ENCODE peak calls at places on chromosomes 11 and 22, in six cellular contexts. D is right atrium auricular region, P is fibroblast of pulmonary artery, L is astrocyte of the spinal cord, G is body of pancreas, Z is MM.1S. T is an unnamed sample.

GRCh38 chr11:33291004-33291777 is 34.0 kb downstream of the HIPK3 start:
- DNase-seq in D (no peak), P (peak), L (no peak), G (no peak), Z (peak), T (peak)

GRCh38 chr11:125128450-125128849 is 17.0 kb upstream of the TMEM218 start:
- DNase-seq in D (no peak), P (peak), L (peak), G (no peak), Z (no peak), T (peak)

GRCh38 chr11:1197886-1198765 is 24.7 kb upstream of the MUC5B start:
- DNase-seq in D (no peak), P (no peak), L (no peak), G (peak), Z (no peak), T (no peak)

GRCh38 chr11:8382436-8383053 is 118.9 kb upstream of the LMO1 start:
- DNase-seq in D (no peak), P (peak), L (peak), G (no peak), Z (no peak), T (no peak)

GRCh38 chr11:120626791-120627190 is 115.2 kb downstream of the GRIK4 start:
- DNase-seq in D (no peak), P (no peak), L (no peak), G (no peak), Z (no peak), T (no peak)

GRCh38 chr11:132944557-132944920 is 587.8 kb downstream of the OPCML start:
- DNase-seq in D (no peak), P (no peak), L (no peak), G (no peak), Z (no peak), T (no peak)

GRCh38 chr11:62444271-62444833 is 25.5 kb downstream of the SCGB1A1 start:
- DNase-seq in D (peak), P (peak), L (peak), G (no peak), Z (no peak), T (peak)

GRCh38 chr11:134837166-134837886 is 425.3 kb upstream of the B3GAT1 start:
- DNase-seq in D (no peak), P (no peak), L (no peak), G (no peak), Z (no peak), T (no peak)

GRCh38 chr22:37230673-37231405 is 13.2 kb downstream of the RAC2 start:
- DNase-seq in D (no peak), P (no peak), L (no peak), G (no peak), Z (peak), T (no peak)

GRCh38 chr11:47288066-47288465 is 18.1 kb downstream of the MADD start:
- DNase-seq in D (no peak), P (no peak), L (no peak), G (no peak), Z (no peak), T (no peak)

GRCh38 chr11:119566299-119566698 is 143.3 kb upstream of the THY1 start:
- DNase-seq in D (no peak), P (no peak), L (no peak), G (no peak), Z (no peak), T (no peak)

GRCh38 chr11:34174411-34175041 is 69.1 kb downstream of the NAT10 start:
- DNase-seq in D (peak), P (peak), L (peak), G (peak), Z (peak), T (peak)

GRCh38 chr11:1082728-1083620 is 8.3 kb downstream of the MUC2 start:
- DNase-seq in D (no peak), P (no peak), L (no peak), G (no peak), Z (no peak), T (no peak)

GRCh38 chr11:844693-845644 is 2.3 kb downstream of the TSPAN4 start:
- DNase-seq in D (peak), P (peak), L (peak), G (peak), Z (no peak), T (peak)

GRCh38 chr11:128745296-128746183 is 51.7 kb downstream of the FLI1 start:
- DNase-seq in D (no peak), P (peak), L (peak), G (no peak), Z (no peak), T (peak)

GRCh38 chr22:41009222-41009948 is 58.2 kb downstream of the RBX1 start:
- DNase-seq in D (no peak), P (peak), L (peak), G (no peak), Z (no peak), T (peak)

GRCh38 chr22:30824096-30824495 is 129.4 kb downstream of the OSBP2 start:
- DNase-seq in D (no peak), P (no peak), L (no peak), G (no peak), Z (no peak), T (no peak)

GRCh38 chr11:100329352-100329751 is 357.7 kb upstream of the ARHGAP42 start:
- DNase-seq in D (no peak), P (no peak), L (no peak), G (no peak), Z (peak), T (no peak)

GRCh38 chr22:39212721-39213376 is 31.9 kb downstream of the PDGFB start:
- DNase-seq in D (no peak), P (peak), L (no peak), G (no peak), Z (no peak), T (peak)

GRCh38 chr11:130209128-130209932 is 49.7 kb downstream of the ST14 start:
- DNase-seq in D (peak), P (no peak), L (no peak), G (peak), Z (no peak), T (no peak)

GRCh38 chr11:102843474-102843873 is at the start of gene MMP3:
- DNase-seq in D (no peak), P (no peak), L (no peak), G (no peak), Z (no peak), T (no peak)

GRCh38 chr22:19918332-19919106 is 23.1 kb upstream of the COMT start:
- DNase-seq in D (no peak), P (no peak), L (no peak), G (no peak), Z (no peak), T (no peak)

GRCh38 chr22:42389137-42389536 is 43.1 kb downstream of the NFAM1 start:
- DNase-seq in D (no peak), P (no peak), L (no peak), G (no peak), Z (no peak), T (no peak)

GRCh38 chr11:108597736-108598355 is 4.3 kb upstream of the EXPH5 start:
- DNase-seq in D (no peak), P (no peak), L (no peak), G (no peak), Z (no peak), T (no peak)

GRCh38 chr11:11641581-11641980 is 19.8 kb upstream of the GALNT18 start:
- DNase-seq in D (no peak), P (no peak), L (no peak), G (no peak), Z (no peak), T (no peak)

GRCh38 chr11:32960553-32961164 is 55.0 kb upstream of the DEPDC7 start:
- DNase-seq in D (no peak), P (peak), L (peak), G (no peak), Z (peak), T (peak)

GRCh38 chr11:12420706-12421105 is 43.3 kb downstream of the PARVA start:
- DNase-seq in D (no peak), P (no peak), L (no peak), G (no peak), Z (no peak), T (no peak)

GRCh38 chr11:120632579-120632978 is 121.0 kb downstream of the GRIK4 start:
- DNase-seq in D (no peak), P (no peak), L (no peak), G (no peak), Z (no peak), T (no peak)

GRCh38 chr11:119121811-119122124 is 388 bp downstream of the HINFP start:
- DNase-seq in D (no peak), P (no peak), L (no peak), G (no peak), Z (no peak), T (no peak)

GRCh38 chr11:115590254-115590653 is 86.0 kb upstream of the CADM1 start:
- DNase-seq in D (no peak), P (no peak), L (no peak), G (no peak), Z (no peak), T (no peak)

GRCh38 chr11:73999581-74000306 is 9.1 kb downstream of the UCP3 start:
- DNase-seq in D (no peak), P (no peak), L (no peak), G (no peak), Z (no peak), T (no peak)

DNA sequence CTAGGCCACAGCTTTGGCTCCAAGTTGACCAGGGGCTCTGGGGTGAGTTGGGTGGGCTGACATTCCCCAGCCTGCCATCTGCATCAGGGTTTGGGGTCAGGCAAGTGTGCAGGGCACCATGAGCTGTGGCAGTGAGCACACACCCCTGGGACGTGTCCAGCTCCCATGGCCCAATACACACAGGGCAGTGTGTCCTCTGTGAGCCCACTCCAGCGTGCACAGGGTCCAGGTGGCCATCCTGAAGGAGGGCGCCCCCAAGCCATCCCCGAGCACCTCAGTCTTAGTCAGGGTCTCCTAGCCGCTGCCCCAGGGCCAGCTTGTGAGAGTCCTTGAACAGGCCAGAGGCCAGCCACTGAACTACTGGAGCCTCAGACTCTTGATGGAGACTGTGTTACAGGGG is 1.2 kb upstream of the FGF3 start:
- DNase-seq in D (no peak), P (no peak), L (no peak), G (no peak), Z (no peak), T (no peak)
- TF ChIP-seq CTCF in D (no peak), P (no peak), L (no peak), G (no peak), Z (no peak), T (no peak)

DNA sequence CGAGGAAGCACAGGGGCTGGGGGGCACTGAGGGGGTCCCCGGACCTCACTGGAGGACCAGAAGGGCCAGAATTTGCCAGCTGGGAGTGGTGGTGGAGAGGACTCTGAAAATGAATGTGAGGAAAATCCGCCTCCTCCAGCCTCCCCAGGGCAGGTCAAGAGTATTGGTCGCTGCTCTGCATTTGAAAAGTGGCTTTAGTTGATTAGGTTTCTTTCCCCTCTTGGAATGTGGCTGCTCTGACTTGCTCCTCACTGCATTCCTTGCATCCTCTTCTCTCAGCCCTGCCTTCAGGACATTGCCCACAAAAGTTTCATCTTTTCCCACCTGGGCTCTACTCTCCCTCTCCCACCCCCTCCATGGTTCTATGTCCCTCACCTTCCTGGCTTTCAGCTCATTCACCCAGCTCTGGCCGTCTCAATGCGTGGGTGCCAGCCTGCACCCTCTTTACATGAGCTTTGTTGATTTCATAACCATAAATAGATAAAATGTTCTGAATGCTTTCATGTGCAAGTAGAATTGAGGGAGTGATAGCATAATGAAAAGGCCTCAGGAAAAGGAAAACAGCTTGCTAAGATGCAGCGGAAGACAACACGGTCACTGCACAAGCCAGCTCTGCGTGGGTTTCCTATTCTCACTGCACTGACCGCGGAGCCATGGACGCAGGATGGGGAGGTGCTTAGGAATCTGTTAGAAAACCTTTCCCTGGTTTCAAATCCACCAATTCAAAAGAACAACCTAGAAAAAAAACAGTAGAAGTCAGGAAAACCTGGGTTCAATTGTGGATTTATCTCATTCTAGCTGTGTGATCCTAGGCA is 6.5 kb upstream of the NPAS4 start:
- DNase-seq in D (no peak), P (no peak), L (no peak), G (no peak), Z (no peak), T (no peak)
- H3K4me3 ChIP-seq in D (no peak), P (no peak), L (no peak), G (no peak), Z (no peak), T (no peak)

DNA sequence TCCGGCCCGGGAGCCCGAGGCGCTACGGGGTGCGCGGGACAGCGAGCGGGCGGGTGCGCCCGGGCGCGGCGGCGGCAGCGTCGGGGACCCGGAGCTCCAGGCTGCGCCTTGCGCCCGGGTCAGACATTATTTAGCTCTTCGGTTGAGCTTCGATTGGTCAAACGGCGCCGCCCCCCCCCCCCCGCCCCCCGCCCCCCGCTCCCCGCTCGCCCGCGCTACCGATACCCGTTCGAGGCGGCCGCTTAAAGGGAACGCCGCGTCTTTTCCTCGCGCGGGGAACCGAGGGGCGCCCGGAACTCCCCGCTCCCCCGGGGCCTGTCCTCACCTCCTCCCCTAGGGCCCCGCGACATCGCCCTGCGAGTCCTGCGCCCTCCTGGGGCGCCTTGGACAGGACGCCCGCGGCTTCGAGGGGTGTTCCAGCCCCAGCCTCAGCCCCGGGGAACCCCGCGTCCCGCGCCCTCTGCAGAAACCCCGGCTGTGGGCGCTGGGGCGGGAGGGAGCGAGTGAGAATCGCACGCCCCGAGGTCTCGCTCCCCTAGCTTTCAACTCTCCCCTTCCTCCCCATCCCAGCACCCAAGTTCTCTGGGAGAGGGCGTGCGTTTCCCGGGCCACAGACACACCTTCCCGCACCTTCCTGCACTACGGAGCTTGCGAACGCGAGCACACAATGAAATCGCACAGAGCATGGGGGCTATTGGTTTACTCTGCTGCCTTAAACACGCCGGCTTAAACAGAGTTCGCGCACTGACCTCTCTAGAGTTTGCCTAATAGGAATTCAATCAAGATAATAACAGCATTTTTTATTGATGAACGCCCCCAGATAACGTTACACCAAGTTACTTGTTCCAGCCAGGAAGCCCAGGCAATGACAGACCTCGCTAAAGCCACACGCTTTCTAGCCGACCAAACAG is at the start of gene BDNF:
- DNase-seq in D (no peak), P (peak), L (peak), G (no peak), Z (peak), T (peak)
- TF ChIP-seq CTCF in D (no peak), P (no peak), L (no peak), G (no peak), Z (no peak), T (no peak)

GRCh38 chr11:113874096-113874919 is 1.1 kb downstream of the USP28 start:
- DNase-seq in D (no peak), P (no peak), L (peak), G (peak), Z (no peak), T (peak)
- H3K4me3 ChIP-seq in D (peak), P (peak), L (peak), G (peak), Z (peak), T (peak)

GRCh38 chr11:64313491-64314145 is 3.7 kb downstream of the TRMT112 start:
- DNase-seq in D (peak), P (peak), L (no peak), G (no peak), Z (no peak), T (peak)
- TF ChIP-seq CTCF in D (no peak), P (no peak), L (no peak), G (no peak), Z (no peak), T (peak)

T was measured in fibroblast of the aortic adventitia.